ENCODE peak calls at places on chromosomes 5 and 9, in six cellular contexts. T is RWPE1, H is H1, K is astrocyte, Z is AG10803, J is Panc1. O is an unnamed sample.
A peak's percentile ranks its signal among the peaks of the same experiment; 100 is the strongest.

GRCh38 chr9:121559183-121559582 is 59.5 kb upstream of the GGTA1 start:
- DNase-seq in T (no peak), H (no peak), K (peak; percentile 65), Z (no peak), J (no peak), O (no peak)

GRCh38 chr9:4303002-4303401 is 3.1 kb upstream of the GLIS3 start:
- DNase-seq in T (no peak), H (no peak), K (peak; percentile 36), Z (no peak), J (no peak), O (no peak)

GRCh38 chr9:130451509-130452388 is 7.0 kb downstream of the ASS1 start:
- DNase-seq in T (peak; percentile 98), H (no peak), K (peak; percentile 89), Z (peak; percentile 95), J (no peak), O (no peak)

GRCh38 chr5:148805323-148806290 is 20.8 kb upstream of the ADRB2 start:
- DNase-seq in T (no peak), H (no peak), K (peak; percentile 69), Z (no peak), J (no peak), O (no peak)

GRCh38 chr5:53359906-53360305 is 120.5 kb upstream of the FST start:
- DNase-seq in T (no peak), H (no peak), K (peak; percentile 73), Z (peak; percentile 65), J (no peak), O (no peak)

GRCh38 chr5:58156977-58157701 is 302.7 kb downstream of the PLK2 start:
- DNase-seq in T (no peak), H (no peak), K (peak; percentile 75), Z (peak; percentile 77), J (no peak), O (no peak)

GRCh38 chr9:10026585-10026984 is 586.2 kb downstream of the PTPRD start:
- DNase-seq in T (no peak), H (no peak), K (no peak), Z (no peak), J (no peak), O (no peak)

GRCh38 chr5:78908173-78908901 is 76.8 kb downstream of the ARSB start:
- DNase-seq in T (no peak), H (no peak), K (peak; percentile 88), Z (peak; percentile 65), J (no peak), O (peak; percentile 23)

GRCh38 chr9:98864257-98865180 is 57.0 kb downstream of the GALNT12 start:
- DNase-seq in T (no peak), H (no peak), K (no peak), Z (peak; percentile 88), J (no peak), O (no peak)

GRCh38 chr5:36344900-36345299 is 43.2 kb upstream of the RANBP3L start:
- DNase-seq in T (no peak), H (no peak), K (no peak), Z (no peak), J (no peak), O (no peak)

GRCh38 chr9:82606761-82607382 is 456.1 kb downstream of the RASEF start:
- DNase-seq in T (peak; percentile 72), H (peak; percentile 46), K (peak; percentile 50), Z (peak; percentile 72), J (peak; percentile 17), O (peak; percentile 50)

GRCh38 chr5:135156337-135156714 is 122.3 kb upstream of the PITX1 start:
- DNase-seq in T (no peak), H (no peak), K (no peak), Z (no peak), J (no peak), O (no peak)

GRCh38 chr5:114361724-114362196 is at the start of gene KCNN2:
- DNase-seq in T (peak; percentile 59), H (peak; percentile 87), K (peak; percentile 49), Z (peak; percentile 4), J (no peak), O (peak; percentile 71)

GRCh38 chr5:45410304-45410995 is 285.7 kb downstream of the HCN1 start:
- DNase-seq in T (no peak), H (no peak), K (no peak), Z (no peak), J (no peak), O (no peak)

GRCh38 chr5:14693070-14693469 is 28.6 kb downstream of the OTULIN start:
- DNase-seq in T (no peak), H (no peak), K (no peak), Z (no peak), J (no peak), O (no peak)

GRCh38 chr9:95048225-95049087 is 269.1 kb downstream of the FANCC start:
- DNase-seq in T (peak; percentile 92), H (no peak), K (no peak), Z (peak; percentile 29), J (no peak), O (peak; percentile 32)

GRCh38 chr5:989961-990530 is 18.6 kb upstream of the NKD2 start:
- DNase-seq in T (no peak), H (no peak), K (no peak), Z (no peak), J (no peak), O (peak; percentile 45)

GRCh38 chr5:174188300-174188699 is 142.8 kb downstream of the NSG2 start:
- DNase-seq in T (no peak), H (no peak), K (no peak), Z (no peak), J (no peak), O (no peak)

GRCh38 chr5:116559673-116560164 is 14.9 kb downstream of the SEMA6A start:
- DNase-seq in T (no peak), H (no peak), K (no peak), Z (no peak), J (no peak), O (no peak)

GRCh38 chr9:129524848-129525345 is 96.0 kb downstream of the C9orf50 start:
- DNase-seq in T (no peak), H (no peak), K (no peak), Z (no peak), J (no peak), O (no peak)

GRCh38 chr5:66987126-66987525 is 209.5 kb downstream of the CD180 start:
- DNase-seq in T (no peak), H (no peak), K (peak; percentile 35), Z (no peak), J (no peak), O (no peak)

GRCh38 chr5:134138416-134139376 is 24.2 kb downstream of the TCF7 start:
- DNase-seq in T (peak; percentile 87), H (no peak), K (peak; percentile 45), Z (peak; percentile 36), J (no peak), O (no peak)

GRCh38 chr5:7852988-7853387 is 2.1 kb upstream of the CFAP90 start:
- DNase-seq in T (no peak), H (no peak), K (no peak), Z (no peak), J (no peak), O (no peak)

GRCh38 chr9:96048116-96048953 is 172.8 kb downstream of the ERCC6L2 start:
- DNase-seq in T (no peak), H (no peak), K (no peak), Z (no peak), J (no peak), O (peak; percentile 26)

GRCh38 chr5:128838631-128839030 is 126.7 kb upstream of the SLC27A6 start:
- DNase-seq in T (no peak), H (no peak), K (no peak), Z (no peak), J (no peak), O (no peak)

GRCh38 chr5:173310861-173311515 is 17.2 kb downstream of the STC2 start:
- DNase-seq in T (no peak), H (no peak), K (no peak), Z (peak; percentile 49), J (no peak), O (no peak)

GRCh38 chr5:113110117-113110516 is 133.5 kb downstream of the DCP2 start:
- DNase-seq in T (no peak), H (no peak), K (no peak), Z (no peak), J (no peak), O (no peak)

GRCh38 chr5:60514152-60514551 is 185.8 kb downstream of the DEPDC1B start:
- DNase-seq in T (no peak), H (no peak), K (no peak), Z (no peak), J (no peak), O (no peak)

GRCh38 chr9:99259231-99259918 is 37.3 kb downstream of the SEC61B start:
- DNase-seq in T (no peak), H (no peak), K (peak; percentile 20), Z (peak; percentile 40), J (no peak), O (no peak)

GRCh38 chr9:100277166-100277979 is 75.4 kb downstream of the TEX10 start:
- DNase-seq in T (peak; percentile 21), H (no peak), K (peak; percentile 36), Z (peak; percentile 67), J (no peak), O (no peak)

GRCh38 chr5:180844432-180844831 is 16.6 kb downstream of the ZFP62 start:
- DNase-seq in T (no peak), H (no peak), K (no peak), Z (no peak), J (no peak), O (no peak)

GRCh38 chr5:91401175-91401574 is 18.1 kb upstream of the ARRDC3 start:
- DNase-seq in T (no peak), H (no peak), K (peak; percentile 68), Z (peak; percentile 56), J (no peak), O (no peak)
- TF ChIP-seq CTCF in T (no peak), H (no peak), K (no peak), Z (no peak), J (no peak), O (no peak)

DNA sequence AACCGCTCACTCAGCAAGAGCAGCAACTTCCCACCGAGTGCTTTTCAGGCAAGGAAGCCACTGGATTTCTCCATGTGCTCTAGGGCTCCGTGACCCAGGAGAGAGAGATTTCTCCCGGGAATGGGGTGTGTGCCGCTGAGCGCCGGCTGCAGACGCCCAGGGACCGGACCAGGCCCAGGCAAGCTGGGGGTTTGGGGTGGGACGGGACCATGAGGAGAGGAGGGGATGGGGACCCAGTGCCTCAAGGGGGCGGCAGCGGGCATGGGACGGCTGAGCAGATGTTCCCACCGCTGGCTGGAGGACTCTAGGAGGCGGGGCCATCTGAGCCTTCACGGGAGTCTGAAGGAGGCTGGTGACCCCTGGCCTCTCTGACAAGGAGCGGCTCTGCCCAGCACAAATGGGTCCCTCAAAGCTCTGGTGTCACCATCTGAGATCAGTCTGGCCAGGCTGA is 8.5 kb downstream of the LCN9 start:
- DNase-seq in T (no peak), H (peak; percentile 21), K (no peak), Z (no peak), J (no peak), O (no peak)
- TF ChIP-seq CTCF in T (no peak), H (peak; percentile 71), K (no peak), Z (no peak), J (no peak), O (no peak)

GRCh38 chr5:93915142-93915553 is 173.7 kb upstream of the POU5F2 start:
- DNase-seq in T (no peak), H (no peak), K (peak; percentile 49), Z (peak; percentile 62), J (peak; percentile 30), O (no peak)

GRCh38 chr5:93904917-93905316 is 163.5 kb upstream of the POU5F2 start:
- DNase-seq in T (no peak), H (no peak), K (no peak), Z (no peak), J (no peak), O (no peak)

GRCh38 chr5:93909356-93909755 is 168.0 kb upstream of the POU5F2 start:
- DNase-seq in T (no peak), H (no peak), K (no peak), Z (no peak), J (no peak), O (no peak)
- TF ChIP-seq CTCF in T (peak; percentile 23), H (no peak), K (no peak), Z (peak; percentile 34), J (peak; percentile 24), O (peak; percentile 52)

GRCh38 chr5:158998911-158999705 is 100.6 kb downstream of the EBF1 start:
- DNase-seq in T (no peak), H (no peak), K (no peak), Z (no peak), J (no peak), O (no peak)
- TF ChIP-seq CTCF in T (no peak), H (no peak), K (no peak), Z (no peak), J (no peak), O (no peak)